ENCODE peak calls at places on chromosomes 13 and 19, in ten cellular contexts. A is fibroblast of mammary gland, U is T-helper 1 cell, T is NCI-H774, R is foreskin fibroblast, O is uterus, Y is LoVo, B is NCI-H1417, V is left lung, H is PC-3. P is an unnamed sample.

GRCh38 chr13:100454876-100455275 is 133.7 kb downstream of the GGACT start:
- DNase-seq in A (peak; percentile 47), U (no peak), T (no peak), R (peak; percentile 61), O (no peak), Y (peak; percentile 69), B (no peak), V (no peak), H (peak; percentile 77), P (no peak)

GRCh38 chr19:44869728-44870470 is 21.2 kb upstream of the TOMM40 start:
- DNase-seq in A (peak; percentile 92), U (no peak), T (no peak), R (peak; percentile 25), O (no peak), Y (no peak), B (no peak), V (no peak), H (peak; percentile 27), P (peak; percentile 27)

GRCh38 chr19:40776966-40777794 is 867 bp upstream of the RAB4B start:
- DNase-seq in A (peak; percentile 89), U (peak; percentile 96), T (peak; percentile 88), R (peak; percentile 92), O (peak; percentile 95), Y (peak; percentile 86), B (peak; percentile 94), V (no peak), H (peak; percentile 85), P (peak; percentile 72)

GRCh38 chr19:40625406-40626120 is 24.4 kb downstream of the LTBP4 start:
- DNase-seq in A (no peak), U (no peak), T (no peak), R (no peak), O (no peak), Y (no peak), B (no peak), V (peak; percentile 46), H (no peak), P (no peak)

GRCh38 chr19:15149704-15150103 is 42.5 kb downstream of the SYDE1 start:
- DNase-seq in A (no peak), U (no peak), T (no peak), R (no peak), O (no peak), Y (no peak), B (no peak), V (no peak), H (no peak), P (no peak)

GRCh38 chr19:3358919-3359849 is 7.2 kb upstream of the NFIC start:
- DNase-seq in A (peak; percentile 40), U (peak; percentile 59), T (peak; percentile 61), R (peak; percentile 83), O (peak; percentile 65), Y (peak; percentile 41), B (peak; percentile 66), V (peak; percentile 91), H (peak; percentile 42), P (peak; percentile 90)

GRCh38 chr19:53101518-53101917 is 1.7 kb downstream of the ZNF160 start:
- DNase-seq in A (peak; percentile 14), U (no peak), T (no peak), R (peak; percentile 13), O (no peak), Y (no peak), B (no peak), V (no peak), H (peak; percentile 27), P (no peak)

GRCh38 chr19:49301165-49301865 is 23.7 kb downstream of the SLC6A16 start:
- DNase-seq in A (peak; percentile 55), U (peak; percentile 68), T (peak; percentile 9), R (peak; percentile 71), O (peak; percentile 42), Y (peak; percentile 74), B (peak; percentile 36), V (peak; percentile 97), H (peak; percentile 83), P (peak; percentile 70)

GRCh38 chr13:53020764-53021332 is 7.8 kb upstream of the OLFM4 start:
- DNase-seq in A (no peak), U (no peak), T (no peak), R (no peak), O (no peak), Y (no peak), B (no peak), V (no peak), H (no peak), P (no peak)

GRCh38 chr19:31985001-31985605 is 360.3 kb upstream of the ZNF507 start:
- DNase-seq in A (no peak), U (no peak), T (no peak), R (no peak), O (no peak), Y (no peak), B (no peak), V (no peak), H (no peak), P (no peak)

GRCh38 chr19:15368798-15369593 is 10.6 kb downstream of the AKAP8 start:
- DNase-seq in A (no peak), U (no peak), T (no peak), R (no peak), O (no peak), Y (no peak), B (no peak), V (peak; percentile 61), H (no peak), P (no peak)

GRCh38 chr19:2478324-2478755 is 2.4 kb downstream of the GADD45B start:
- DNase-seq in A (peak; percentile 72), U (peak; percentile 75), T (no peak), R (peak; percentile 81), O (peak; percentile 71), Y (no peak), B (no peak), V (no peak), H (peak; percentile 53), P (peak; percentile 71)

GRCh38 chr13:66859078-66859477 is 371.1 kb downstream of the PCDH9 start:
- DNase-seq in A (no peak), U (no peak), T (no peak), R (no peak), O (no peak), Y (no peak), B (no peak), V (no peak), H (no peak), P (no peak)